ENCODE peak calls at places on chromosome 2, in six cellular contexts. Y is HepG2, C is SK-N-SH, R is K562, X is H1, W is GM12878. D is an unnamed sample.

GRCh38 chr2:220619525-220620267 is 952.4 kb downstream of the EPHA4 start:
- DNase-seq in Y (no peak), C (no peak), W (no peak), X (no peak), R (no peak), D (no peak)

GRCh38 chr2:49225126-49225525 is 70.8 kb upstream of the FSHR start:
- DNase-seq in R (no peak), C (no peak), Y (no peak), X (no peak), W (no peak), D (no peak)

GRCh38 chr2:134314656-134315377 is 60.9 kb downstream of the MGAT5 start:
- DNase-seq in Y (no peak), R (no peak), C (no peak), W (no peak), X (no peak), D (no peak)

GRCh38 chr2:1032030-1032429 is 81.4 kb downstream of the SNTG2 start:
- DNase-seq in R (no peak), Y (no peak), C (no peak), W (no peak), X (no peak), D (no peak)

GRCh38 chr2:199309411-199309810 is 148.3 kb downstream of the SATB2 start:
- DNase-seq in C (no peak), R (no peak), Y (no peak), X (no peak), W (no peak), D (no peak)

GRCh38 chr2:28691774-28692281 is 59.8 kb upstream of the PPP1CB start:
- DNase-seq in R (no peak), W (no peak), C (peak), Y (peak), X (no peak), D (no peak)

GRCh38 chr2:231699006-231699405 is 9.3 kb upstream of the PTMA start:
- DNase-seq in C (no peak), W (no peak), Y (no peak), R (no peak), X (no peak), D (no peak)

GRCh38 chr2:152347076-152347475 is 12.1 kb downstream of the FMNL2 start:
- DNase-seq in C (no peak), R (no peak), W (no peak), X (no peak), Y (no peak), D (no peak)

GRCh38 chr2:31222086-31222485 is 4.8 kb upstream of the CAPN14 start:
- DNase-seq in C (no peak), Y (no peak), W (no peak), R (no peak), X (no peak), D (no peak)

GRCh38 chr2:230205034-230205433 is 14.8 kb downstream of the SP110 start:
- DNase-seq in R (no peak), C (no peak), W (peak), X (no peak), Y (no peak), D (no peak)

GRCh38 chr2:101294861-101295260 is 13.6 kb downstream of the RNF149 start:
- DNase-seq in C (no peak), X (no peak), R (no peak), W (no peak), Y (no peak), D (no peak)

GRCh38 chr2:65053199-65053598 is 3.0 kb upstream of the CEP68 start:
- DNase-seq in R (no peak), C (no peak), Y (no peak), X (no peak), W (peak), D (peak)

GRCh38 chr2:151363709-151364108 is 6.3 kb downstream of the TNFAIP6 start:
- DNase-seq in Y (no peak), C (no peak), X (no peak), W (peak), R (no peak), D (peak)

GRCh38 chr2:185338104-185338503 is 400.5 kb upstream of the FSIP2 start:
- DNase-seq in X (no peak), W (no peak), Y (no peak), R (no peak), C (no peak), D (no peak)

GRCh38 chr2:18719978-18720775 is 130.8 kb upstream of the NT5C1B start:
- DNase-seq in Y (no peak), W (no peak), R (no peak), X (no peak), C (no peak), D (no peak)

GRCh38 chr2:154600931-154601494 is 97.5 kb upstream of the KCNJ3 start:
- DNase-seq in Y (no peak), R (no peak), W (no peak), X (no peak), C (no peak), D (no peak)

GRCh38 chr2:70035344-70035844 is 51.9 kb upstream of the PCBP1 start:
- DNase-seq in R (no peak), X (no peak), Y (no peak), W (no peak), C (no peak), D (no peak)

GRCh38 chr2:209368924-209369323 is 54.9 kb upstream of the MAP2 start:
- DNase-seq in R (no peak), W (peak), X (no peak), Y (peak), C (no peak), D (no peak)

GRCh38 chr2:187461294-187462261 is 13.5 kb upstream of the CALCRL start:
- DNase-seq in Y (peak), R (no peak), X (no peak), W (no peak), C (no peak), D (no peak)

DNA sequence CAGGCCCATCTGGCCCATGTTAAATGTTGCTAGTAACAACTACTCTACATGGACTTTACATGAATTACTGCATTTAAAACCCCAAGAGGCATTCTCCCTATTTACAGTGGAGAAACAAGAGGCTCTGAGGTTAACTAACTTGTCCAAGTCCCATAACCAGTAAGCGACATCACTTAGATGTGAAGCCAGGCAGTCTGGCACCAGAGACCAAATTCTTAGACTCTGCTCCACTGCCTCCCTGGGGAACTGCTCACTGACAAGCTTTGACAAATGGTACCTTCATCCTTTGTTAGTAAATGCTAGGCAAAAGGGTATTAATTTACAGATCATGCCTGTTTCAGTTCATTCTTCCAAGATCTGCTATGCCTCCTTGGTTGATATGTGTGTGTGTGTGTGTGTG is 124.8 kb downstream of the AFF3 start:
- DNase-seq in X (no peak), C (no peak), R (no peak), W (no peak), Y (no peak), D (no peak)
- TF ChIP-seq GABPA in X (no peak), C (no peak), R (no peak), W (no peak), Y (no peak), D (no peak)

GRCh38 chr2:241810304-241811208 is 1.6 kb downstream of the NEU4 start:
- DNase-seq in X (peak), Y (no peak), R (no peak), W (no peak), C (peak), D (no peak)
- TF ChIP-seq GABPA in X (no peak), Y (no peak), R (no peak), W (no peak), C (no peak), D (no peak)

GRCh38 chr2:224429441-224429810 is 27.5 kb upstream of the FAM124B start:
- DNase-seq in R (no peak), X (no peak), Y (no peak), C (no peak), W (no peak), D (peak)
- TF ChIP-seq GABPA in R (no peak), X (no peak), Y (no peak), C (no peak), W (no peak), D (no peak)

GRCh38 chr2:118945921-118946320 is 3.9 kb downstream of the MARCO start:
- DNase-seq in C (no peak), Y (no peak), X (no peak), R (no peak), W (no peak), D (peak)

GRCh38 chr2:118940008-118940407 is 2.0 kb upstream of the MARCO start:
- DNase-seq in Y (no peak), C (no peak), R (no peak), X (no peak), W (no peak), D (no peak)

GRCh38 chr2:118940486-118941120 is 1.4 kb upstream of the MARCO start:
- DNase-seq in Y (no peak), X (no peak), W (no peak), R (no peak), C (no peak), D (peak)

GRCh38 chr2:118942012-118942411 is at the start of gene MARCO:
- DNase-seq in Y (no peak), C (no peak), W (no peak), R (no peak), X (no peak), D (no peak)

DNA sequence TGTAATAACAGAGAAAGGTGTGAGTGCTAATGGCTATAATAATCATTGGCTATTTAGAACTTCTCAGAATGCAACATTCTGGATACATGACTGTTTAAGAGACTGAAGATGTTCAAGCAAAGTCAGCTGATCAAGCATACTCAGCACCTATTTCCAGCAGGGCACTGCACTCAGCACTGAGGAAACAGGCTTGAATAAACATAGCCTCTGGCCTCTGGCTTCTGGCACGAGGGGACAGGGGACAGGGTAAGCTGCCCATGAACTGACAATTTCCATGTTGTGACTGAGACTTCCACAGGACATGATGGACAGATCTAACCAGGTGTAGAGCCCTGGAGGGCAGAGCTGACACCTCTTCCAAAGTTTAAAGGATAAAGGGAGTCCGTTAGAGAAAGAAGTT is 1.3 kb downstream of the MARCO start:
- DNase-seq in W (no peak), C (no peak), X (no peak), R (no peak), Y (no peak), D (no peak)
- TF ChIP-seq GABPA in W (no peak), C (no peak), X (no peak), R (no peak), Y (no peak), D (no peak)

GRCh38 chr2:94956797-94957391 is 68.6 kb upstream of the MAL start:
- DNase-seq in X (peak), C (peak), R (peak), W (no peak), Y (peak), D (peak)
- TF ChIP-seq GABPA in X (no peak), C (no peak), R (no peak), W (no peak), Y (no peak), D (no peak)

DNA sequence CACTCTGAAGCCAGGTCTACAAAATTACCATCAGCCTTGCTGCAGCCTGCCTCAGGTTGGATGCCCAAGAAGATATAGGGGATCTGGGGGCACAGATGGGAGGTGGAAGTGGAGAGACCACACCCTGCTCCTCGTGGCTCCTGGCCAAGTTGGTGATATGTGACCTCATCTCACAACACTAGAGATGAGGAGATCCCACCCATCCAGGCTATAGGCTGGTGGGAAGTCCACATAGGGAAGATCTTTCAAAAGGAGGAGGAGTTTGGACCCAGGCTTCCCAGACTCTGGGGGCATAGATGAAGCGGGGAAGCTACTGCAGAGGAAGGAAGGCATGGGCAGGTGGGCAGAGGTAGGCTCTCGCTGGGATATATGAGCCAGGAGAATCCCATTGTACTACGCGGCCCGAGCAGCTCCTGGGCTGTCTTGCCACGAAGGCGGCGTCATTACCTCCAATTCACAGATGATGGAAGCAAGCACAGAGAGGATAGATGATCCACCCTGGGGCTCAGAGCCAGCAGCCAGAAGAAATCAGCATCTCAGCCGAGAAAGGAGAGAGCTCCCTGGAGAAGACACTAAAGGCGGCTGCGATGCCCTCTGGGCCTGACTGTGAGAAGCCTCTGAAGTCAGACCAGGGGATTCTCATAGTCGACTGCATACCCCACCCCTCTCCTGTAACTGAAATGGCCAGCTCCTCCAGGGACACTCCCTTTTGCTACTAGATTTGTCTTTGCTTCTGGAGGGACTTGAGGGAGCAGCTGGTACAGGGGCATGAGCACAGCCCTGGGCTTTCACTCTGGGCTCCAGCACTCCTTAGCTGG is 96.1 kb downstream of the RHOB start:
- DNase-seq in Y (no peak), R (no peak), W (no peak), C (no peak), X (no peak), D (no peak)
- TF ChIP-seq GABPA in Y (no peak), R (no peak), W (no peak), C (no peak), X (no peak), D (no peak)

DNA sequence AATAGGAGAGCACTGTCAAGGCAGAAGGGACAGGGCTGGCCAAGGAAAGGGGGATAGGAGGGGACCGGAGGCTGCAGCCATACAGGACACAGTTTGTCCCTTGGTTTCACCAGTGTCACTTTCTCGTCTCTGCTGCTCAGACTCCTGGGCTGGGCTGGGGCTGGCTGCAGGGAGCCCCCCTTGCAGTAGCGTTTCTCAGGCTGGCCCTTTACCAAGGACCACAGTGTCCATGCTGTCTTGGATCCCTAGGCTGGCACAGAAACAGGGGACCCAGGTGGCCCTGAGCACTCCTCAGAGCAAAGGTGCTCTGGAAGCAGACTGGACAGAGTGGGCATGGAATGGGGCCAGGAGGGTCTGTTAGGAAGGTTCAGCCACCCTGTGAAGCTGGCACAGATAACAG is 34.8 kb downstream of the ATOH8 start:
- DNase-seq in R (no peak), X (no peak), C (no peak), W (no peak), Y (no peak), D (no peak)
- TF ChIP-seq GABPA in R (no peak), X (no peak), C (no peak), W (no peak), Y (no peak), D (no peak)

DNA sequence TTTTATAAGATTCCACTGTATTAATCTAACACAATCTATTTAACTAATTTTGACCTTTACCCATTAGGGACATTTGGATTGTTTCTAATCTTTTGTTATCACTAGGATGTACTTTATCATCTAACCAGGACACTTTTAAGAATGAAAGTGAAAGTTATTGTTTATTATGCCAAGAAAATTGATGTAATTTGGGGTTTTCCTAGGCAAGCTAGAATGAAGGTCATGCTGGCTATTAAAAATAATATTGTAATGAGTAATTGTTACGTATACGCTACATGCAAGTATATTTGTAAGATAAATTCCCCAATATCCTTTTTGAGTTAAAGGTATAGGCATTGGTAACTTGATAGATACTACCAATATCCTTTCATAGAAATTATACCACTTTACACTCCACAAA is 74.6 kb downstream of the COL5A2 start:
- DNase-seq in C (no peak), X (no peak), Y (no peak), R (no peak), W (no peak), D (no peak)
- TF ChIP-seq GABPA in C (no peak), X (no peak), Y (no peak), R (no peak), W (no peak), D (no peak)

D was measured in HL-60.